ENCODE peak calls at places on chromosomes 2 and 18, in five cellular contexts. W is A549, H is ovary, S is PC-9, C is HepG2. A is an unnamed sample.

GRCh38 chr18:35043207-35043606 is 2.0 kb downstream of the MAPRE2 start:
- DNase-seq in H (no peak), W (no peak), C (no peak), S (no peak), A (no peak)

GRCh38 chr2:237214963-237215362 is 129.3 kb downstream of the COPS8 start:
- DNase-seq in W (no peak), C (no peak), S (no peak), H (no peak), A (no peak)

GRCh38 chr2:119223521-119224390 is at the start of gene STEAP3:
- DNase-seq in H (peak; percentile 76), W (peak; percentile 67), C (peak; percentile 74), S (peak; percentile 79), A (peak; percentile 90)

GRCh38 chr2:7819860-7820259 is 862.0 kb upstream of the ID2 start:
- DNase-seq in H (no peak), W (no peak), S (no peak), C (no peak), A (no peak)

GRCh38 chr2:216551234-216551633 is 52.6 kb downstream of the RPL37A start:
- DNase-seq in H (no peak), W (no peak), S (no peak), C (peak; percentile 41), A (no peak)

GRCh38 chr2:161420406-161421025 is 4.4 kb downstream of the TBR1 start:
- DNase-seq in C (no peak), H (no peak), W (no peak), S (no peak), A (no peak)

GRCh38 chr2:233976690-233977294 is 59.6 kb downstream of the TRPM8 start:
- DNase-seq in C (peak; percentile 60), S (peak; percentile 94), W (peak; percentile 84), H (no peak), A (peak; percentile 11)

GRCh38 chr18:51196116-51196810 is 1.2 kb downstream of the MEX3C start:
- DNase-seq in W (no peak), S (no peak), H (peak; percentile 72), C (no peak), A (peak; percentile 33)

GRCh38 chr18:11146238-11146946 is 3.0 kb downstream of the PIEZO2 start:
- DNase-seq in S (no peak), W (no peak), C (no peak), H (no peak), A (no peak)

GRCh38 chr18:55290898-55291297 is 297.1 kb downstream of the TCF4 start:
- DNase-seq in W (no peak), C (no peak), S (no peak), H (no peak), A (no peak)

GRCh38 chr2:237665713-237666143 is 38.3 kb downstream of the LRRFIP1 start:
- DNase-seq in S (no peak), W (no peak), C (peak; percentile 33), H (no peak), A (peak; percentile 42)

GRCh38 chr2:191078165-191078867 is 64.3 kb upstream of the STAT1 start:
- DNase-seq in W (no peak), S (no peak), C (no peak), H (no peak), A (no peak)

GRCh38 chr2:127626917-127627739 is 18.8 kb upstream of the GPR17 start:
- DNase-seq in S (no peak), H (no peak), W (no peak), C (no peak), A (no peak)

GRCh38 chr2:160308476-160308875 is 108.4 kb upstream of the ITGB6 start:
- DNase-seq in H (no peak), S (no peak), C (no peak), W (no peak), A (no peak)

GRCh38 chr18:32280911-32281310 is 91.1 kb downstream of the MEP1B start:
- DNase-seq in S (no peak), C (no peak), H (no peak), W (no peak), A (no peak)

GRCh38 chr2:165018207-165018606 is 62.9 kb upstream of the SLC38A11 start:
- DNase-seq in W (no peak), H (no peak), S (no peak), C (no peak), A (peak; percentile 50)

GRCh38 chr2:72137498-72138010 is 10.1 kb downstream of the CYP26B1 start:
- DNase-seq in S (no peak), W (peak; percentile 64), C (peak; percentile 58), H (peak; percentile 56), A (peak; percentile 18)

GRCh38 chr18:59696311-59697235 is 650 bp downstream of the CCBE1 start:
- DNase-seq in H (peak; percentile 67), S (no peak), W (peak; percentile 20), C (no peak), A (no peak)

GRCh38 chr18:74226156-74226555 is 65.6 kb downstream of the CYB5A start:
- DNase-seq in C (no peak), S (no peak), H (no peak), W (no peak), A (no peak)

GRCh38 chr2:39059366-39059952 is 61.4 kb downstream of the SOS1 start:
- DNase-seq in S (peak; percentile 54), H (no peak), W (peak; percentile 59), C (peak; percentile 62), A (peak; percentile 63)

GRCh38 chr2:164992818-164993217 is 37.5 kb upstream of the SLC38A11 start:
- DNase-seq in W (peak; percentile 80), C (peak; percentile 80), S (peak; percentile 64), H (no peak), A (peak; percentile 83)

GRCh38 chr2:219001577-219002394 is 8.6 kb upstream of the CRYBA2 start:
- DNase-seq in S (peak; percentile 54), C (peak; percentile 93), H (no peak), W (no peak), A (no peak)
- H3K4me3 ChIP-seq in S (peak overlapping the region; percentile 55), C (peak overlapping the region; percentile 64), H (no peak overlapping the region), W (peak overlapping the region; percentile 59), A (no peak overlapping the region)

GRCh38 chr2:675460-675859 is 1.7 kb downstream of the TMEM18 start:
- DNase-seq in W (no peak), C (no peak), S (no peak), H (no peak), A (no peak)
- H3K4me1 ChIP-seq in W (peaks cover 23% of the 10 kb centered on the region), C (peaks cover 25% of the 10 kb centered on the region), S (peaks cover 22% of the 10 kb centered on the region), H (peaks cover 7% of the 10 kb centered on the region), A (peaks cover 6% of the 10 kb centered on the region)

DNA sequence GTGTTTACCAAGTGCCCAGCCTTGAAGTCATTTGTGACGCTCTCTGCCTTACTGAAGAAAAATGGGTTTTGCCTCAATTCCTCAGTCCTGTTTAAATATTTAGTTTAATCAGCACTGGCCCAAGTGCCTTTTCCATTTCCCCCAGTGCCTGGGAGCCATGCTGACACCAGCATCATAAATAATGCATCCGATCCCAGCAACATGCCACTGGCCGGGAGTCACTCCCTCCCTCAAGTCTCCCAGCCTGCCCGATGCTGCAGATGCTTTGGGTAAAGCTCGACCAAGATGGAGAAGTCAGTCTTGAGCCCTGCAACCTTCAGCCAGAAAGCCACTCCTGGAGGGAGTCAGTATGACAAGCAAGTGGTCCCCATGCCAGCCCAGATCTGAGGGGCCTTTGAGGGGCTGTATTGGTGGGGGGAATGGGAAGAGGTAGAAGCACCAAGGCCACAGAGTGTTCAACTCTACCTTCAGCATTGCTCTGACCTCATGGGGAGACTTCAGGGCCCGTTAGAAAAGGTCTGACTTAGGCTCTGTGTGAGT is 12.0 kb upstream of the MTA3 start:
- DNase-seq in W (no peak), S (no peak), C (no peak), H (no peak), A (no peak)
- H3K9me3 ChIP-seq in W (no peaks in the 10 kb centered on the region), S (no peaks in the 10 kb centered on the region), C (no peaks in the 10 kb centered on the region), H (no peaks in the 10 kb centered on the region), A (no peaks in the 10 kb centered on the region)

DNA sequence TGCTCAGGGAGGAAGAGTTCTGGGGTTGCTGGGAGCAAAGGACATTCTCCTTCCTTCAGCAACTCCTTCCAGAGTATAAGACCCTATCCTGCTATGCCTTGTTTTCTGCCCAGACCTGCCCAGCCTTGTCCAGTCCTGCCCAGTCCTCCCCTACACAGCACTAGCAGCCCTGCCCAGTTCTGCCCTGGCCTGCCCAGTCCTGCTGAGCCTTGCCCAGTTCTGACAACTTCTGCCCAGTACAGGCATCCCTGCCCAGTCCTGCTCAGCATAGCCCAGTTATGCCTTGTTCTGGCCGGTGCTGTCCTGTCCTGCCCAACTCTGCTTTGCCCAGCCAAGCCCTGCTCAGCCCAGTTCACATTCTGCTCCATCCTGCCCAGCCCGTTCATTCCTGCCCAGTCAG is 44.9 kb upstream of the ALK start:
- DNase-seq in W (no peak), C (no peak), S (no peak), H (no peak), A (no peak)
- H3K4me3 ChIP-seq in W (no peak overlapping the region), C (no peak overlapping the region), S (no peak overlapping the region), H (no peak overlapping the region), A (no peak overlapping the region)

GRCh38 chr2:204492417-204492816 is 52.9 kb upstream of the PARD3B start:
- DNase-seq in S (no peak), C (no peak), W (no peak), H (no peak), A (no peak)

GRCh38 chr2:204497855-204498254 is 47.4 kb upstream of the PARD3B start:
- DNase-seq in W (no peak), S (no peak), H (no peak), C (no peak), A (no peak)

GRCh38 chr2:204491528-204491927 is 53.7 kb upstream of the PARD3B start:
- DNase-seq in C (no peak), W (no peak), H (no peak), S (no peak), A (no peak)

GRCh38 chr2:204495381-204495780 is 49.9 kb upstream of the PARD3B start:
- DNase-seq in C (no peak), S (no peak), W (no peak), H (no peak), A (no peak)

DNA sequence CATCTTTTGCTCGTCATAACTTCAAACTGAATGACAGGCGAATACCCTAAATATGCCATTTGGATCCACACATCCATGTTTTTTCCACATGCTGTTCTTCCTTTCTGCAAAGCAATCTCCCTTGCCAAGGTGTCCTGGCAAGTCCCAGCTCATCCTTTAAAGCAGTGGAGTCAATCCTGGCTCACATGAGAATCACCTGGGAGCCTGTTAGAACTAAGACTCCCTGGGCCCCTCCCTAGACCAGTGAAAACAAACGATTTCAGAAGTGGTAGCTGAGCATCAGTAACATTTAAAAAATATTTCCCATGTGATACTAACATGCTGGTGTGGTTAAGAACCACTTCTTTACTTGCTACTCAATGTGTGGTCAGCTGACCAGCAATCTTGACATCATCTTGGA is 50.6 kb upstream of the PARD3B start:
- DNase-seq in H (no peak), C (no peak), S (no peak), W (no peak), A (no peak)
- H3K4me1 ChIP-seq in H (no peaks in the 10 kb centered on the region), C (no peaks in the 10 kb centered on the region), S (no peaks in the 10 kb centered on the region), W (peaks cover 6% of the 10 kb centered on the region), A (no peaks in the 10 kb centered on the region)

GRCh38 chr2:4792126-4792525 is 900.1 kb upstream of the SOX11 start:
- DNase-seq in W (no peak), C (no peak), S (no peak), H (no peak), A (no peak)
- H3K9me3 ChIP-seq in W (peaks cover 16% of the 10 kb centered on the region), C (peaks cover 65% of the 10 kb centered on the region), S (no peaks in the 10 kb centered on the region), H (no peaks in the 10 kb centered on the region), A (no peaks in the 10 kb centered on the region)

DNA sequence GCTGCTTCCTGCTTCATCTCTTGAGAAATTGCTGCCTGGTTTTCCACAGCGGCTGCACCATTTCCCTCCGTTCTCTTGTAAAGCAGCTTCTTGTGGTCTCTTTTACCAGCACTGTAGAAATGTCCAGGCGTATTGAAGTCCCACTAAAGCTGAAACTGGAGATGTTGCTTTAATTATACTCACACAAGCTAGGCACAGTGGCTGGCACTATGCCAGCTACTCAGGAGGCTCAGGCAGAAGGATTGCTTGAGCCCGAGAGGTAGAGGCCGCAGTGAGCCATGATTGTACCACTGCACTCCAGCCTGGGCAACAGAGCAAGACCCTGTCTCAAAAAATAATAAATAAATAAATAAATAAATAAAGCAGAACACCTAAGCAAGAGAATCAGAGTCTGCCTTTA is 19.2 kb upstream of the ATP9B start:
- DNase-seq in H (no peak), S (no peak), W (no peak), C (no peak), A (no peak)
- H3K4me3 ChIP-seq in H (no peak overlapping the region), S (no peak overlapping the region), W (no peak overlapping the region), C (no peak overlapping the region), A (no peak overlapping the region)